ENCODE peak calls at places on chromosomes 7 and 10, in seven cellular contexts. S is heart left ventricle, Q is right atrium auricular region, I is hepatocyte, H is colonic mucosa, R is fibroblast of lung, C is IMR-90. D is an unnamed sample.
A peak's percentile ranks its signal among the peaks of the same experiment; 100 is the strongest.

GRCh38 chr10:84310470-84310869 is 17.9 kb upstream of the CCSER2 start:
- DNase-seq in S (no peak), Q (no peak), I (no peak), H (no peak), R (peak; percentile 80), C (peak; percentile 86), D (no peak)

GRCh38 chr7:149277871-149278270 is 15.9 kb downstream of the ZNF783 start:
- DNase-seq in S (no peak), Q (no peak), I (no peak), H (no peak), R (no peak), C (no peak), D (peak; percentile 17)

GRCh38 chr10:128704716-128705115 is 578.5 kb upstream of the MKI67 start:
- DNase-seq in S (no peak), Q (no peak), I (no peak), H (no peak), R (no peak), C (no peak), D (no peak)

GRCh38 chr7:51123322-51124021 is 193.1 kb downstream of the COBL start:
- DNase-seq in S (peak; percentile 56), Q (peak; percentile 59), I (no peak), H (no peak), R (peak; percentile 89), C (peak; percentile 79), D (peak; percentile 64)

GRCh38 chr7:45136106-45137060 is 21.2 kb upstream of the RAMP3 start:
- DNase-seq in S (peak; percentile 51), Q (no peak), I (peak; percentile 83), H (peak; percentile 70), R (peak; percentile 54), C (peak; percentile 74), D (no peak)

GRCh38 chr7:28754027-28754426 is 204.1 kb downstream of the TRIL start:
- DNase-seq in S (no peak), Q (no peak), I (no peak), H (no peak), R (peak; percentile 78), C (peak; percentile 85), D (no peak)

GRCh38 chr7:141257597-141257996 is 183.7 kb downstream of the TMEM178B start:
- DNase-seq in S (no peak), Q (no peak), I (no peak), H (no peak), R (no peak), C (no peak), D (no peak)

GRCh38 chr7:143492043-143492471 is 14.4 kb downstream of the TAS2R41 start:
- DNase-seq in S (no peak), Q (no peak), I (peak; percentile 47), H (no peak), R (peak; percentile 80), C (peak; percentile 90), D (no peak)

GRCh38 chr10:59735296-59735695 is 18.0 kb downstream of the MRLN start:
- DNase-seq in S (no peak), Q (no peak), I (no peak), H (no peak), R (no peak), C (no peak), D (no peak)

GRCh38 chr7:47405921-47406765 is 175.8 kb downstream of the TNS3 start:
- DNase-seq in S (peak; percentile 75), Q (peak; percentile 77), I (no peak), H (peak; percentile 80), R (peak; percentile 74), C (peak; percentile 41), D (peak; percentile 90)

GRCh38 chr7:94898340-94898739 is 9.1 kb upstream of the PPP1R9A start:
- DNase-seq in S (no peak), Q (no peak), I (no peak), H (no peak), R (no peak), C (no peak), D (no peak)

GRCh38 chr7:16422100-16422430 is 727 bp upstream of the CRPPA start:
- DNase-seq in S (no peak), Q (no peak), I (peak; percentile 15), H (no peak), R (peak; percentile 38), C (peak; percentile 64), D (no peak)

GRCh38 chr10:30387646-30388243 is 38.7 kb upstream of the MTPAP start:
- DNase-seq in S (no peak), Q (no peak), I (no peak), H (no peak), R (peak; percentile 73), C (no peak), D (no peak)

GRCh38 chr7:90828601-90829000 is 232.5 kb downstream of the CDK14 start:
- DNase-seq in S (no peak), Q (no peak), I (no peak), H (no peak), R (peak; percentile 44), C (peak; percentile 32), D (no peak)

GRCh38 chr10:15141136-15142067 is 27.1 kb downstream of the NMT2 start:
- DNase-seq in S (no peak), Q (no peak), I (no peak), H (no peak), R (peak; percentile 56), C (no peak), D (no peak)

GRCh38 chr10:50407077-50407801 is 155.9 kb upstream of the ASAH2 start:
- DNase-seq in S (no peak), Q (no peak), I (no peak), H (no peak), R (no peak), C (no peak), D (no peak)

GRCh38 chr7:142709921-142710320 is 39.4 kb upstream of the PRSS1 start:
- DNase-seq in S (no peak), Q (no peak), I (no peak), H (no peak), R (no peak), C (no peak), D (no peak)

GRCh38 chr10:100709655-100710054 is 35.7 kb upstream of the PAX2 start:
- DNase-seq in S (no peak), Q (no peak), I (no peak), H (no peak), R (no peak), C (no peak), D (no peak)

GRCh38 chr7:94062372-94062771 is 58.2 kb upstream of the BET1 start:
- DNase-seq in S (no peak), Q (no peak), I (no peak), H (no peak), R (peak; percentile 70), C (peak; percentile 47), D (no peak)

GRCh38 chr7:87083865-87084519 is 24.5 kb upstream of the ELAPOR2 start:
- DNase-seq in S (no peak), Q (no peak), I (no peak), H (no peak), R (peak; percentile 1), C (peak; percentile 1), D (no peak)

GRCh38 chr7:106277976-106278375 is 6.8 kb downstream of the NAMPT start:
- DNase-seq in S (no peak), Q (no peak), I (no peak), H (no peak), R (peak; percentile 75), C (no peak), D (no peak)

GRCh38 chr7:28718042-28718452 is 240.1 kb downstream of the TRIL start:
- DNase-seq in S (no peak), Q (no peak), I (no peak), H (no peak), R (no peak), C (no peak), D (no peak)

GRCh38 chr7:156616269-156617202 is 24.0 kb upstream of the RNF32 start:
- DNase-seq in S (no peak), Q (no peak), I (peak; percentile 39), H (peak; percentile 64), R (peak; percentile 15), C (peak; percentile 4), D (no peak)

GRCh38 chr10:131773321-131773988 is 127.4 kb upstream of the PPP2R2D start:
- DNase-seq in S (no peak), Q (no peak), I (no peak), H (no peak), R (no peak), C (no peak), D (no peak)

GRCh38 chr10:30583778-30584415 is 45.7 kb downstream of the LYZL2 start:
- DNase-seq in S (peak; percentile 74), Q (peak; percentile 84), I (peak; percentile 63), H (peak; percentile 86), R (peak; percentile 82), C (peak; percentile 77), D (peak; percentile 83)

GRCh38 chr7:31134246-31135188 is 82.4 kb downstream of the ADCYAP1R1 start:
- DNase-seq in S (peak; percentile 70), Q (peak; percentile 73), I (peak; percentile 91), H (peak; percentile 69), R (peak; percentile 43), C (peak; percentile 54), D (peak; percentile 62)

GRCh38 chr10:93752761-93753160 is 5.0 kb upstream of the LGI1 start:
- DNase-seq in S (no peak), Q (no peak), I (peak; percentile 78), H (no peak), R (peak; percentile 57), C (peak; percentile 34), D (no peak)

GRCh38 chr7:69208848-69209247 is 389.4 kb upstream of the AUTS2 start:
- DNase-seq in S (no peak), Q (no peak), I (no peak), H (no peak), R (no peak), C (no peak), D (no peak)
- H3K4me1 ChIP-seq in S (no peaks in the 10 kb centered on the region), Q (no peaks in the 10 kb centered on the region), I (no peaks in the 10 kb centered on the region), H (no peaks in the 10 kb centered on the region), R (no peaks in the 10 kb centered on the region), C (no peaks in the 10 kb centered on the region), D (no peaks in the 10 kb centered on the region)

GRCh38 chr10:44517635-44518034 is 132.7 kb upstream of the CXCL12 start:
- DNase-seq in S (no peak), Q (no peak), I (no peak), H (no peak), R (no peak), C (no peak), D (no peak)
- TF ChIP-seq CTCF in S (no peak), Q (no peak), I (peak; percentile 21), H (no peak), R (peak; percentile 13), C (peak; percentile 14), D (no peak)

DNA sequence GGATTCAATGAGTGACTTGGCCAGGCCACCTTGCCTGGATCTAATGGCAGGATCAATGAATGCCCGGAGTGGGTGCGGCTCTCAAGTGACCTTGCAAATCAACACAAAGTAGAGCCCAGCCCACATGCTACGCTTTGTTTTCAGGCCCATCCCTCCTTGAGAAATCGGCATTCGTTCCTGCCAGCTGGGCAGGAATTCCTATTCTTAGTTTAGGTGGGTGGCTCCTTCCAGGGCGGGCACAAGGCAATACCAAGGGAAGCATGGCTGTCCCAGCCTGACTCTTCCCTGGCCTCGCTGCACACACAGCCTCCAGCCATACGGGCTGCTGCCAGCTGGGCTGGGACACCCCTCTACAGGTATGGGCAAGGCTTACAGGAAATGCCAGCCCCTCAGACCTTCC is 119.3 kb downstream of the SH3PXD2A start:
- DNase-seq in S (no peak), Q (no peak), I (no peak), H (no peak), R (no peak), C (no peak), D (no peak)
- H3K4me1 ChIP-seq in S (peaks cover 23% of the 10 kb centered on the region), Q (peaks cover 23% of the 10 kb centered on the region), I (peaks cover 19% of the 10 kb centered on the region), H (peaks cover 6% of the 10 kb centered on the region), R (peaks cover 18% of the 10 kb centered on the region), C (peaks cover 26% of the 10 kb centered on the region), D (peaks cover 3% of the 10 kb centered on the region)

DNA sequence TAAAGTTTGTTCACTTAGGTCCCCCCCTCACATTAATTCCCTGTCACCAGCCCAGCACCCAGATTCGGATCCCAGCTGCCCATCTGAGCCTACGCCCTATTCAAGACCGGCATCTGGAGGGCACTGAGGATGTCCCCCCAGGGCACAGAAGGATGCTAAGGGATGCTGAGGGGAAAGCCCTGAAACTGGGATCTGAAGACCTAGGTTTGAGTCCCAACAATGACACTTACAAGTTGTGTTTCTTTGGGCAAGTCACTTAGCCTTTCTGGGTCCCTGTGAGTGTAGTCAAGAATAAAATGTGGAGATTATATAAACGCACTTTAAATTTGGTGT is 3.8 kb upstream of the MARVELD1 start:
- DNase-seq in S (no peak), Q (no peak), I (no peak), H (no peak), R (no peak), C (no peak), D (no peak)
- TF ChIP-seq CTCF in S (no peak), Q (no peak), I (no peak), H (no peak), R (no peak), C (no peak), D (no peak)